ENCODE peak calls at places on chromosomes 3 and 15, in nine cellular contexts. One of them, this sample, is unnamed. For H3K4me1, the result is how much of the 10 kb centered on the place peaks cover.

GRCh38 chr15:65092911-65093792 is 16.6 kb downstream of the KBTBD13 start:
- DNase-seq in CD8-positive, alpha-beta memory T cell: no peak
- DNase-seq in tibial nerve: no peak
- DNase-seq in colonic mucosa: no peak
- DNase-seq in mesendoderm: no peak
- DNase-seq in K562: no peak
- DNase-seq in sigmoid colon: peak
- DNase-seq in IMR-90: no peak
- DNase-seq in prostate gland: no peak
- DNase-seq in this sample: no peak

GRCh38 chr15:68277131-68277604 is 377 bp upstream of the FEM1B start:
- DNase-seq in IMR-90: peak
- DNase-seq in colonic mucosa: peak
- DNase-seq in mesendoderm: peak
- DNase-seq in CD8-positive, alpha-beta memory T cell: no peak
- DNase-seq in K562: no peak
- DNase-seq in prostate gland: no peak
- DNase-seq in tibial nerve: no peak
- DNase-seq in sigmoid colon: peak
- DNase-seq in this sample: peak

GRCh38 chr3:10983219-10983916 is 9.2 kb upstream of the SLC6A1 start:
- DNase-seq in IMR-90: peak
- DNase-seq in tibial nerve: no peak
- DNase-seq in prostate gland: peak
- DNase-seq in colonic mucosa: peak
- DNase-seq in sigmoid colon: no peak
- DNase-seq in mesendoderm: peak
- DNase-seq in CD8-positive, alpha-beta memory T cell: no peak
- DNase-seq in K562: peak
- DNase-seq in this sample: peak

GRCh38 chr3:186476541-186476940 is 67.6 kb downstream of the CRYGS start:
- DNase-seq in K562: no peak
- DNase-seq in prostate gland: no peak
- DNase-seq in colonic mucosa: no peak
- DNase-seq in mesendoderm: no peak
- DNase-seq in sigmoid colon: no peak
- DNase-seq in IMR-90: no peak
- DNase-seq in CD8-positive, alpha-beta memory T cell: no peak
- DNase-seq in tibial nerve: no peak
- DNase-seq in this sample: no peak

GRCh38 chr3:13077431-13078157 is 4.4 kb upstream of the IQSEC1 start:
- DNase-seq in mesendoderm: no peak
- DNase-seq in K562: no peak
- DNase-seq in prostate gland: peak
- DNase-seq in tibial nerve: no peak
- DNase-seq in colonic mucosa: no peak
- DNase-seq in sigmoid colon: no peak
- DNase-seq in CD8-positive, alpha-beta memory T cell: no peak
- DNase-seq in IMR-90: no peak
- DNase-seq in this sample: no peak

GRCh38 chr3:151044706-151045105 is 40.8 kb upstream of the MED12L start:
- DNase-seq in mesendoderm: no peak
- DNase-seq in IMR-90: peak
- DNase-seq in prostate gland: no peak
- DNase-seq in tibial nerve: no peak
- DNase-seq in colonic mucosa: no peak
- DNase-seq in K562: no peak
- DNase-seq in CD8-positive, alpha-beta memory T cell: no peak
- DNase-seq in sigmoid colon: no peak
- DNase-seq in this sample: no peak

GRCh38 chr3:195522254-195523023 is 20.7 kb downstream of the PPP1R2 start:
- DNase-seq in IMR-90: peak
- DNase-seq in sigmoid colon: no peak
- DNase-seq in mesendoderm: no peak
- DNase-seq in prostate gland: no peak
- DNase-seq in CD8-positive, alpha-beta memory T cell: no peak
- DNase-seq in tibial nerve: no peak
- DNase-seq in colonic mucosa: peak
- DNase-seq in K562: peak
- DNase-seq in this sample: peak

GRCh38 chr3:106337116-106337515 is 468.3 kb upstream of the CBLB start:
- DNase-seq in prostate gland: no peak
- DNase-seq in IMR-90: peak
- DNase-seq in mesendoderm: no peak
- DNase-seq in tibial nerve: no peak
- DNase-seq in K562: no peak
- DNase-seq in colonic mucosa: no peak
- DNase-seq in sigmoid colon: no peak
- DNase-seq in CD8-positive, alpha-beta memory T cell: no peak
- DNase-seq in this sample: no peak

GRCh38 chr3:53702776-53703175 is 143.4 kb downstream of the CHDH start:
- DNase-seq in prostate gland: no peak
- DNase-seq in CD8-positive, alpha-beta memory T cell: no peak
- DNase-seq in tibial nerve: no peak
- DNase-seq in colonic mucosa: no peak
- DNase-seq in IMR-90: no peak
- DNase-seq in sigmoid colon: no peak
- DNase-seq in K562: no peak
- DNase-seq in mesendoderm: no peak
- DNase-seq in this sample: no peak

GRCh38 chr3:166013073-166013679 is 176.0 kb upstream of the BCHE start:
- DNase-seq in mesendoderm: peak
- DNase-seq in colonic mucosa: no peak
- DNase-seq in tibial nerve: no peak
- DNase-seq in IMR-90: peak
- DNase-seq in sigmoid colon: no peak
- DNase-seq in prostate gland: no peak
- DNase-seq in CD8-positive, alpha-beta memory T cell: no peak
- DNase-seq in K562: no peak
- DNase-seq in this sample: peak

GRCh38 chr3:64405211-64405818 is 180.0 kb upstream of the PRICKLE2 start:
- DNase-seq in tibial nerve: no peak
- DNase-seq in IMR-90: peak
- DNase-seq in K562: no peak
- DNase-seq in prostate gland: no peak
- DNase-seq in CD8-positive, alpha-beta memory T cell: no peak
- DNase-seq in sigmoid colon: no peak
- DNase-seq in colonic mucosa: no peak
- DNase-seq in mesendoderm: no peak
- DNase-seq in this sample: no peak

DNA sequence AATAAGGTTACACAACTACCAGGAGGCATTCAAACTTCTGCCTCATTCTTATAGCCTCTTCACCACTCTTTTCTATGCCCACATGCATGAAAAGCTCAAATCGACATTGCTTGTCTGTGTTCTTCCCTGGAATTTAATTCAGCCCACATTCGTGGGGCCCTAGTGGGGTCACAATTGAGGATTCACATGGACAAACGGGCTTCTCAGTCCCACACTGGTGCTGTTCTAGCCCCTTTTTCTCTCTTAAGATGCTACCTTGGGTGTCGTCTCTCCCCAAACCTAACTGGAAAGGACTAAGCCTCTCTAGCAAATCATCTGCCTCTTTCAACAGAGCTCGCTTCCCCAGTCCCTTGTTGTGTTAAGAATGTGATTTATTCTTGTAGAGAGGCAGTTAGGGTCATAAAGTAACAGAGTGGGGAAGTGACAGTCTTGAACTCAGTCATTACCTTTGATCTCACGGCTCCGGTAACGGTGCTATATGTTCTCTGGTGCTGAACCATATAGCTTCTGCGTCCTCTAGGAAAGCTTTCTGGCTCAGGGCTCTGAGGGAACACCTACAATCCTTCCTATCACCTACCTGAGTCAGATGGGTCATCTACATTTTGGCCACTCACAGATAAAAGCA is 4.9 kb downstream of the LPP start:
- DNase-seq in IMR-90: no peak
- DNase-seq in sigmoid colon: no peak
- DNase-seq in colonic mucosa: no peak
- DNase-seq in mesendoderm: no peak
- DNase-seq in CD8-positive, alpha-beta memory T cell: no peak
- DNase-seq in K562: no peak
- DNase-seq in tibial nerve: no peak
- DNase-seq in prostate gland: no peak
- DNase-seq in this sample: no peak
- H3K4me1 ChIP-seq in IMR-90: under half
- H3K4me1 ChIP-seq in sigmoid colon: half or more
- H3K4me1 ChIP-seq in colonic mucosa: under half
- H3K4me1 ChIP-seq in mesendoderm: under half
- H3K4me1 ChIP-seq in CD8-positive, alpha-beta memory T cell: under half
- H3K4me1 ChIP-seq in K562: under half
- H3K4me1 ChIP-seq in tibial nerve: under half
- H3K4me1 ChIP-seq in prostate gland: under half
- H3K4me1 ChIP-seq in this sample: under half

GRCh38 chr3:193831495-193832455 is 238.8 kb downstream of the OPA1 start:
- DNase-seq in sigmoid colon: no peak
- DNase-seq in K562: no peak
- DNase-seq in CD8-positive, alpha-beta memory T cell: no peak
- DNase-seq in mesendoderm: no peak
- DNase-seq in prostate gland: peak
- DNase-seq in colonic mucosa: no peak
- DNase-seq in tibial nerve: no peak
- DNase-seq in IMR-90: no peak
- DNase-seq in this sample: no peak
- H3K4me1 ChIP-seq in sigmoid colon: under half
- H3K4me1 ChIP-seq in K562: under half
- H3K4me1 ChIP-seq in CD8-positive, alpha-beta memory T cell: under half
- H3K4me1 ChIP-seq in mesendoderm: under half
- H3K4me1 ChIP-seq in prostate gland: under half
- H3K4me1 ChIP-seq in colonic mucosa: under half
- H3K4me1 ChIP-seq in tibial nerve: under half
- H3K4me1 ChIP-seq in IMR-90: under half
- H3K4me1 ChIP-seq in this sample: under half

DNA sequence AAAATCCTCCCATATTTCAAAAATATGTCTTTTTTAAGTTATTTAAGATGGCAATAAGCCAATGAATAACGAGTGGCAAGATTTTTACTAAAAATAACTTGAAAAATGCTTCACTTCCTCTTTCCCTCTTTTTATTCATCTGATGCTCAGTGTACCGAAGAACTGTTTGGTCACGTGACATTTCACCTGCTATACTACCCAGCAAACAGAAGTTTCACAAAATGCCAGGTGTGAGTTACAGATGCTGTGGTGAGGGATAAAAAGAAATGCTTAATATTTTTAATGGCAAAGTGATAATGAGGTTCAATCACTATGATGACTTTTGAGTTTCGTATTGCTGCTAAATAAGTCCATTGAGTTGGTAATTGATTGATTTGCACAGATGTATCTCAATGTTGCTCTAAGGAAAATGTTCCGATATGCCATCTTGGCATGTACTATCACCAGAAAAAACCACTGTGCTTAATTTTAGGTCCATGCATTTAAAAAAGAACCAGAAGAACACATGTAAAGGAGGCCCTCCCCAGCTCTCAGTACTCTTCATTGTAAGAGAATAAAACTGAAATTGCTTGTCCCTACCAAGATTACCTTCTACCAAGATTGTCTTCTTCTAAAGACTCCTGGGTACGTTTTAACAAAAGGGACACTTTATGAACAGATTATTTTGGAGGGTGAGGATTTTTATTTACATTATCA is 26.0 kb upstream of the SEC62 start:
- DNase-seq in sigmoid colon: no peak
- DNase-seq in colonic mucosa: no peak
- DNase-seq in CD8-positive, alpha-beta memory T cell: no peak
- DNase-seq in prostate gland: no peak
- DNase-seq in K562: no peak
- DNase-seq in tibial nerve: no peak
- DNase-seq in mesendoderm: no peak
- DNase-seq in IMR-90: no peak
- DNase-seq in this sample: no peak
- H3K4me1 ChIP-seq in sigmoid colon: under half
- H3K4me1 ChIP-seq in colonic mucosa: under half
- H3K4me1 ChIP-seq in CD8-positive, alpha-beta memory T cell: under half
- H3K4me1 ChIP-seq in prostate gland: under half
- H3K4me1 ChIP-seq in K562: under half
- H3K4me1 ChIP-seq in tibial nerve: under half
- H3K4me1 ChIP-seq in mesendoderm: under half
- H3K4me1 ChIP-seq in IMR-90: under half
- H3K4me1 ChIP-seq in this sample: under half

DNA sequence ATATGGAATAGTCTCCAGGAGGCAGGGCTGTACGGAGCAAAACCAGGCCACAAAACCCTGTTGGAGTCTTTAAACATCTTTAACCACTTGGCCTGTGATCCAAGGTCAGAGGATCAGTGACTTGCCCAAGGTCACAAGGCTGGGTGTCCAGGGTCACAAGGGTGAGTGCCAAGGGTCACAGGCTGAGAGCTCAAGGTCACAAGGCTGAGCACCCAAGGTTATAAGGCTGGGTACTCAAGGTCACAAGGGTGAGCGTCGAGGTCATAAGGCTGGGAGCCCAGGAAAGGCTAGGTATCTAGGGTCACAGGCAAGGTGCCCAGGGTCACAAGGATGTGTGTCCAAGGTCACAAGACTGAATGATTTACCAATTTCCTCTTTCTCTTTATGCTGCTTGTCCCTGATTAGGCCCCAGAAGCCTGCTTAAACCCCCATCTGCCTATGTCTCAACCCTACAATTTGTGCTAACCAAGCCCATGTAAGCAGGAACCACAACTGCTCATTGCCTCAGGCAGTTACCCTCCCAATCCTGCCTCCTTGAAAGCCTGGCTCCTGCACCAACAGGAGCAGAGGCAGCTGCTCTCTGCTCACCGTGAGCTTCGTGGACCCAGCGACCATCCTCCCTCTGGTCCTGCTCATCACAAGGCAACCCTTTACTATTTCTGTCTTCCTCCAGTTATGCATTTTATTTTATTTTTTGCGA is 51.5 kb downstream of the MGLL start:
- DNase-seq in mesendoderm: no peak
- DNase-seq in CD8-positive, alpha-beta memory T cell: no peak
- DNase-seq in sigmoid colon: no peak
- DNase-seq in tibial nerve: no peak
- DNase-seq in colonic mucosa: no peak
- DNase-seq in prostate gland: no peak
- DNase-seq in IMR-90: no peak
- DNase-seq in K562: no peak
- DNase-seq in this sample: no peak
- H3K4me1 ChIP-seq in mesendoderm: under half
- H3K4me1 ChIP-seq in CD8-positive, alpha-beta memory T cell: under half
- H3K4me1 ChIP-seq in sigmoid colon: under half
- H3K4me1 ChIP-seq in tibial nerve: under half
- H3K4me1 ChIP-seq in colonic mucosa: under half
- H3K4me1 ChIP-seq in prostate gland: under half
- H3K4me1 ChIP-seq in IMR-90: under half
- H3K4me1 ChIP-seq in K562: under half
- H3K4me1 ChIP-seq in this sample: under half

DNA sequence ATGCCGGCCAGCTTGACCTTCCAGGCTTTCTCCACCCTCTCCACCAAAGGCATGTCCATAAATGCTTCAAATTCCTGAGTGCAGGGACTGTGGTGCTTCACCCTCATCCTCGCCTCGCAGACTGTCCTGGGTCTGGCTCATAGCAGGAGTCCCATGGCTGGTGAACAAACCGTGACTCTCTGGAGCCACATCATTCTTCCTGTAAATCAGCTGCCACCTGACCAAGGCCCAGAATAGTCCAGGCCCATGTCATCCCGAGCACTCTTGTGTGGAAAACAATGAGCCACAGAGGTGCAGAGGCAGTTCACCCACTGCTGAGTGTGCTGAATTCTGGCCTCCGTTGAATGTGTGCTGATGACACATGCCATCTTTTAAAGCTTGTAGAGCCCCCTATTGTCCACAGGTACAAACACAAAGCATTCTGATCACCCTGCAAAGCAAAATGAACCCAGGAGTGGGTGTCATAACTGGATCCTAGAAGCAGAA is 68.6 kb downstream of the ABHD5 start:
- DNase-seq in CD8-positive, alpha-beta memory T cell: no peak
- DNase-seq in K562: no peak
- DNase-seq in IMR-90: peak
- DNase-seq in sigmoid colon: no peak
- DNase-seq in tibial nerve: no peak
- DNase-seq in mesendoderm: peak
- DNase-seq in colonic mucosa: no peak
- DNase-seq in prostate gland: no peak
- DNase-seq in this sample: no peak
- H3K4me1 ChIP-seq in CD8-positive, alpha-beta memory T cell: under half
- H3K4me1 ChIP-seq in K562: under half
- H3K4me1 ChIP-seq in IMR-90: under half
- H3K4me1 ChIP-seq in sigmoid colon: under half
- H3K4me1 ChIP-seq in tibial nerve: under half
- H3K4me1 ChIP-seq in mesendoderm: under half
- H3K4me1 ChIP-seq in colonic mucosa: under half
- H3K4me1 ChIP-seq in prostate gland: under half
- H3K4me1 ChIP-seq in this sample: under half

This sample was measured in HAP-1.